ENCODE peak calls at places on chromosomes 5 and 9, in nine cellular contexts. One of them, this sample, is unnamed.

GRCh38 chr9:72539824-72540347 is 18.5 kb downstream of the TMC1 start:
- DNase-seq in endothelial cell: no peak
- DNase-seq in PC-3: no peak
- DNase-seq in IMR-90: no peak
- DNase-seq in ovary: no peak
- DNase-seq in neural crest cell: no peak
- DNase-seq in dorsolateral prefrontal cortex: no peak
- DNase-seq in cardiac muscle cell: no peak
- DNase-seq in heart left ventricle: no peak
- DNase-seq in this sample: no peak

GRCh38 chr5:153745778-153746420 is 255.4 kb downstream of the GRIA1 start:
- DNase-seq in ovary: no peak
- DNase-seq in dorsolateral prefrontal cortex: no peak
- DNase-seq in PC-3: no peak
- DNase-seq in endothelial cell: peak; percentile 16
- DNase-seq in heart left ventricle: no peak
- DNase-seq in neural crest cell: no peak
- DNase-seq in IMR-90: no peak
- DNase-seq in cardiac muscle cell: no peak
- DNase-seq in this sample: no peak

GRCh38 chr5:87850843-87851242 is 417.8 kb downstream of the TMEM161B start:
- DNase-seq in heart left ventricle: no peak
- DNase-seq in IMR-90: no peak
- DNase-seq in neural crest cell: no peak
- DNase-seq in cardiac muscle cell: no peak
- DNase-seq in PC-3: peak; percentile 77
- DNase-seq in ovary: no peak
- DNase-seq in dorsolateral prefrontal cortex: no peak
- DNase-seq in endothelial cell: no peak
- DNase-seq in this sample: no peak

GRCh38 chr5:133944263-133945230 is 23.9 kb downstream of the C5orf15 start:
- DNase-seq in heart left ventricle: peak; percentile 41
- DNase-seq in neural crest cell: peak; percentile 51
- DNase-seq in endothelial cell: peak; percentile 63
- DNase-seq in dorsolateral prefrontal cortex: peak; percentile 55
- DNase-seq in PC-3: peak; percentile 82
- DNase-seq in IMR-90: peak; percentile 44
- DNase-seq in ovary: no peak
- DNase-seq in cardiac muscle cell: peak; percentile 82
- DNase-seq in this sample: peak; percentile 65

GRCh38 chr5:74166064-74166463 is 474.5 kb downstream of the ENC1 start:
- DNase-seq in IMR-90: peak; percentile 37
- DNase-seq in cardiac muscle cell: no peak
- DNase-seq in endothelial cell: no peak
- DNase-seq in heart left ventricle: no peak
- DNase-seq in ovary: no peak
- DNase-seq in dorsolateral prefrontal cortex: no peak
- DNase-seq in PC-3: no peak
- DNase-seq in neural crest cell: no peak
- DNase-seq in this sample: peak; percentile 85

GRCh38 chr5:78509884-78510769 is 138.4 kb downstream of the LHFPL2 start:
- DNase-seq in endothelial cell: peak; percentile 47
- DNase-seq in dorsolateral prefrontal cortex: peak; percentile 77
- DNase-seq in PC-3: peak; percentile 55
- DNase-seq in heart left ventricle: peak; percentile 85
- DNase-seq in IMR-90: no peak
- DNase-seq in ovary: no peak
- DNase-seq in neural crest cell: peak; percentile 28
- DNase-seq in cardiac muscle cell: peak; percentile 77
- DNase-seq in this sample: peak; percentile 61

GRCh38 chr9:8329561-8330283 is 530.1 kb upstream of the DMAC1 start:
- DNase-seq in endothelial cell: no peak
- DNase-seq in heart left ventricle: no peak
- DNase-seq in ovary: no peak
- DNase-seq in neural crest cell: no peak
- DNase-seq in cardiac muscle cell: no peak
- DNase-seq in dorsolateral prefrontal cortex: no peak
- DNase-seq in IMR-90: no peak
- DNase-seq in PC-3: no peak
- DNase-seq in this sample: no peak

GRCh38 chr9:121353246-121353975 is 16.6 kb downstream of the STOM start:
- DNase-seq in dorsolateral prefrontal cortex: no peak
- DNase-seq in cardiac muscle cell: no peak
- DNase-seq in neural crest cell: no peak
- DNase-seq in heart left ventricle: no peak
- DNase-seq in IMR-90: no peak
- DNase-seq in endothelial cell: no peak
- DNase-seq in ovary: no peak
- DNase-seq in PC-3: no peak
- DNase-seq in this sample: no peak

GRCh38 chr5:144566747-144567415 is 396.2 kb downstream of the KCTD16 start:
- DNase-seq in endothelial cell: no peak
- DNase-seq in heart left ventricle: no peak
- DNase-seq in neural crest cell: no peak
- DNase-seq in ovary: no peak
- DNase-seq in PC-3: peak; percentile 29
- DNase-seq in IMR-90: peak; percentile 76
- DNase-seq in cardiac muscle cell: no peak
- DNase-seq in dorsolateral prefrontal cortex: no peak
- DNase-seq in this sample: no peak

GRCh38 chr5:62143268-62144229 is 162.5 kb upstream of the KIF2A start:
- DNase-seq in heart left ventricle: no peak
- DNase-seq in endothelial cell: no peak
- DNase-seq in IMR-90: peak; percentile 40
- DNase-seq in dorsolateral prefrontal cortex: no peak
- DNase-seq in neural crest cell: no peak
- DNase-seq in cardiac muscle cell: peak; percentile 52
- DNase-seq in ovary: no peak
- DNase-seq in PC-3: peak; percentile 54
- DNase-seq in this sample: peak; percentile 57

GRCh38 chr5:6760003-6760402 is 46.8 kb downstream of the TENT4A start:
- DNase-seq in endothelial cell: no peak
- DNase-seq in ovary: no peak
- DNase-seq in neural crest cell: no peak
- DNase-seq in cardiac muscle cell: no peak
- DNase-seq in IMR-90: no peak
- DNase-seq in heart left ventricle: no peak
- DNase-seq in dorsolateral prefrontal cortex: no peak
- DNase-seq in PC-3: no peak
- DNase-seq in this sample: no peak

DNA sequence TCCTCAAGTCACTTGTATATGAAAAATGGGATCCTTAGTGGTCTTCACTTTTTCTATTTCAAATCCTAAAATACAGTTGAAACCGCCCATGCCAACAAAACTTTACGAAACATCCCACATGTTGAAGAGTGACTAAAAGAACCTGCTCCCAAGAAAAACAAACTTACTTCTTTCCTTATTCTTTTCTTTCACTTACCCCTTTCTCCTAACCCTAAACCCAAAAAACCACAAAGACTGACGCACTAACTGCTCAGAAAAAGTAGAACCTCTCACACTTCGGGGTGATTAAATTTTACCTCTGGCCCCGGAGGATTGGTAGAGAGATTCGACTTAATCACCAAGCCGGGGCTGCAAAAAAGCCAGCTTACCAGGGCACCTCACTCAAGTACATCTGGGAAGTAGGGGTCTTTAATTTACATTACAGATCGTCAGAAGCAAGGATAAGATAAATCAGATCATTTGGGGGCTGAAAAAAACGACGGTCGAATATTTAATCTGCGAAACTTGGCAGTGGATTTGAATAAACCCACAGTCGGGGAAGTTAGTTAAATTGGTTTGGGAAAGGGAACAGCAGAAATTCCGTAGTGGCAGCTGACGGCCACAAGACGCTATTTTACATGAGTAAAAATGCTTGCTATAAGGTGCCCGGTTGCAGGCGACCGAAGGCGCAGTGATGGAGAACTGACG is 1.3 kb downstream of the CDO1 start:
- DNase-seq in PC-3: no peak
- DNase-seq in cardiac muscle cell: peak; percentile 15
- DNase-seq in heart left ventricle: no peak
- DNase-seq in IMR-90: no peak
- DNase-seq in endothelial cell: no peak
- DNase-seq in neural crest cell: no peak
- DNase-seq in ovary: no peak
- DNase-seq in dorsolateral prefrontal cortex: no peak
- DNase-seq in this sample: no peak
- TF ChIP-seq CTCF in PC-3: no peak
- TF ChIP-seq CTCF in cardiac muscle cell: no peak
- TF ChIP-seq CTCF in heart left ventricle: no peak
- TF ChIP-seq CTCF in IMR-90: no peak
- TF ChIP-seq CTCF in endothelial cell: no peak
- TF ChIP-seq CTCF in neural crest cell: peak; percentile 39
- TF ChIP-seq CTCF in ovary: no peak
- TF ChIP-seq CTCF in dorsolateral prefrontal cortex: no peak
- TF ChIP-seq CTCF in this sample: no peak

DNA sequence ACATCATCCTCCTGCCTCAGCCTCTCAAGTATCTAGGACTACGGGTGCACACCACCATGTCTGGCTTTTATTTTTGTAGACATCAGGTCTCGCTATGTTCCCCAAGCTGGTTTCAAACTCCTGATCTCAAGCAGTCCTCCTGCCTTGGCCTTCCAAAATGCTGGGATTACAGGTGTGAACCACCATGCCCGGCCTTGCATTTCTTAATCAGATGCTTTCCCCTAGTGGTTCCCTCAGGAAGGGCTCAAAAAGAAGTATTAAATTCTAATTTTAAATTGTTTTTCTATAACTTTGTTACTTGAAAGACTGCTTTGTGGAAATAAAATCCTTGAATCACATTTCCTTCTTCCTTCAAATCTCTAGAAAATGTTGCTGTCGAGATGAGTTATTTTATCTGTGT is 79.5 kb upstream of the ROR2 start:
- DNase-seq in cardiac muscle cell: no peak
- DNase-seq in endothelial cell: no peak
- DNase-seq in dorsolateral prefrontal cortex: no peak
- DNase-seq in IMR-90: no peak
- DNase-seq in heart left ventricle: no peak
- DNase-seq in ovary: no peak
- DNase-seq in PC-3: no peak
- DNase-seq in neural crest cell: no peak
- DNase-seq in this sample: no peak
- TF ChIP-seq CTCF in cardiac muscle cell: peak; percentile 14
- TF ChIP-seq CTCF in endothelial cell: peak; percentile 55
- TF ChIP-seq CTCF in dorsolateral prefrontal cortex: peak; percentile 29
- TF ChIP-seq CTCF in IMR-90: peak; percentile 18
- TF ChIP-seq CTCF in heart left ventricle: no peak
- TF ChIP-seq CTCF in ovary: no peak
- TF ChIP-seq CTCF in PC-3: peak; percentile 37
- TF ChIP-seq CTCF in neural crest cell: peak; percentile 34
- TF ChIP-seq CTCF in this sample: peak; percentile 19

GRCh38 chr9:124390812-124391658 is 24.2 kb downstream of the PSMB7 start:
- DNase-seq in dorsolateral prefrontal cortex: no peak
- DNase-seq in IMR-90: peak; percentile 67
- DNase-seq in neural crest cell: no peak
- DNase-seq in endothelial cell: no peak
- DNase-seq in PC-3: peak; percentile 49
- DNase-seq in cardiac muscle cell: no peak
- DNase-seq in heart left ventricle: no peak
- DNase-seq in ovary: no peak
- DNase-seq in this sample: peak; percentile 22

GRCh38 chr9:124394596-124394995 is 20.6 kb downstream of the PSMB7 start:
- DNase-seq in dorsolateral prefrontal cortex: no peak
- DNase-seq in endothelial cell: no peak
- DNase-seq in neural crest cell: no peak
- DNase-seq in PC-3: no peak
- DNase-seq in heart left ventricle: no peak
- DNase-seq in IMR-90: no peak
- DNase-seq in ovary: no peak
- DNase-seq in cardiac muscle cell: no peak
- DNase-seq in this sample: no peak

GRCh38 chr9:124392254-124392653 is 23.0 kb downstream of the PSMB7 start:
- DNase-seq in endothelial cell: no peak
- DNase-seq in heart left ventricle: peak; percentile 62
- DNase-seq in ovary: no peak
- DNase-seq in dorsolateral prefrontal cortex: no peak
- DNase-seq in neural crest cell: no peak
- DNase-seq in cardiac muscle cell: no peak
- DNase-seq in PC-3: no peak
- DNase-seq in IMR-90: no peak
- DNase-seq in this sample: no peak

GRCh38 chr9:124394167-124394566 is 21.1 kb downstream of the PSMB7 start:
- DNase-seq in IMR-90: peak; percentile 32
- DNase-seq in cardiac muscle cell: no peak
- DNase-seq in ovary: no peak
- DNase-seq in PC-3: no peak
- DNase-seq in neural crest cell: no peak
- DNase-seq in endothelial cell: no peak
- DNase-seq in heart left ventricle: no peak
- DNase-seq in dorsolateral prefrontal cortex: no peak
- DNase-seq in this sample: no peak

DNA sequence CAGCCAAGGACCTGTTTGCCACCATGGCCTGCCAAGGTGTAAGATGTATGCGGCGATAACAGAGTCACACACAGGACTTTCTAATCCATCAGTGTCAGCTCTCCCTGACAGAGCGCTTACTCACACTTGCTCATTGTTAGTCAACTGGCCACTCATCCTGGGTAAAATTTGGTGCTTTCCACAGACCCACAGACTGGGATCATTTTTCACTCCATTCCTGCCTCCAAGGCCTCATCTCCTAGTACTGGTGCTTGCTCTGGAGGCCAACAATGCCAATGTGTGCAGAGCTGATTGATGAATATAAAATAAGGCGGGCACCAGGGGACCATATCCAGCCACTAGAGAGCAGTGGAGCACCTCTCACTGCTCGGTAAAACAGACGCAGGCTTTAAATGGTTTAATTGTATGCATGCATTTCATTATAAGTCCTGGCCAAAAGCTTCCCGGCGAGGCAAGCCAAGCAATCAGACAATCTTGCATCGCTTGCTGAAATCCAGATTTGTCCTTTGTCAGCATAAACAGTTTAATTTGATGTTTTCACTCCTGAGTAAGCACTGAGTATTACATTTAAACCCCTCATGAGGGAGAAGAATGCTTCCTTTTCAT is 22.3 kb downstream of the PSMB7 start:
- DNase-seq in endothelial cell: no peak
- DNase-seq in cardiac muscle cell: peak; percentile 42
- DNase-seq in PC-3: peak; percentile 95
- DNase-seq in neural crest cell: peak; percentile 26
- DNase-seq in ovary: no peak
- DNase-seq in dorsolateral prefrontal cortex: peak; percentile 73
- DNase-seq in heart left ventricle: no peak
- DNase-seq in IMR-90: peak; percentile 95
- DNase-seq in this sample: peak; percentile 69
- TF ChIP-seq CTCF in endothelial cell: no peak
- TF ChIP-seq CTCF in cardiac muscle cell: peak; percentile 61
- TF ChIP-seq CTCF in PC-3: peak; percentile 70
- TF ChIP-seq CTCF in neural crest cell: peak; percentile 64
- TF ChIP-seq CTCF in ovary: no peak
- TF ChIP-seq CTCF in dorsolateral prefrontal cortex: peak; percentile 78
- TF ChIP-seq CTCF in heart left ventricle: no peak
- TF ChIP-seq CTCF in IMR-90: peak; percentile 68
- TF ChIP-seq CTCF in this sample: peak; percentile 67

DNA sequence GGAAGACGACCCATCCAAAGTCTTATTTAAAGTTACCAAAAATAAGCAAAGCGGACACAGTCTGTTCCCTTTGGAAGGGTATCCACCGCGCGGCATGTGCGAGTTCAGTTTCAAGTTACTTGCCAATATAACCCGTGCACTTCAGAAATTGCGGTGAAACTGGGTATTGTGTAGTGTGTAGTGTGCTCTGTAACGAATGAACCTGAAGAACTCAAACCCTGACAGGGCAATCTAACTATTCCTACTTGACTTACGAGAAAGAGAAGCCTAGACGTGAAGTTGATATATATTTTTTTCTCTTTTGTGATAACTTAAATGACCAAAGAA is 1.5 kb downstream of the MAN2A1 start:
- DNase-seq in ovary: no peak
- DNase-seq in IMR-90: no peak
- DNase-seq in dorsolateral prefrontal cortex: no peak
- DNase-seq in PC-3: no peak
- DNase-seq in cardiac muscle cell: no peak
- DNase-seq in heart left ventricle: no peak
- DNase-seq in endothelial cell: no peak
- DNase-seq in neural crest cell: no peak
- DNase-seq in this sample: no peak
- TF ChIP-seq CTCF in ovary: no peak
- TF ChIP-seq CTCF in IMR-90: no peak
- TF ChIP-seq CTCF in dorsolateral prefrontal cortex: no peak
- TF ChIP-seq CTCF in PC-3: no peak
- TF ChIP-seq CTCF in cardiac muscle cell: no peak
- TF ChIP-seq CTCF in heart left ventricle: no peak
- TF ChIP-seq CTCF in endothelial cell: no peak
- TF ChIP-seq CTCF in neural crest cell: peak; percentile 17
- TF ChIP-seq CTCF in this sample: no peak